ENCODE peak calls at places on chromosomes 4 and X, in six cellular contexts. V is T-helper 17 cell, L is Right ventricle myocardium inferior, N is foreskin keratinocyte, M is gastroesophageal sphincter, C is activated B cell treated with CpG ODN at 0.5 μM for 24 hours. D is an unnamed sample.
A peak's percentile ranks its signal among the peaks of the same experiment; 100 is the strongest.

GRCh38 chr4:138633505-138633904 is 382.1 kb upstream of the NOCT start:
- ATAC-seq in M (no peak), C (no peak), N (no peak), V (no peak), L (no peak), D (no peak)

GRCh38 chrX:10052906-10053625 is 85.9 kb downstream of the CLDN34 start:
- ATAC-seq in L (peak; percentile 86), C (peak; percentile 78), V (no peak), M (no peak), N (no peak), D (no peak)

GRCh38 chr4:109207060-109207459 is 95.4 kb downstream of the COL25A1 start:
- ATAC-seq in V (no peak), N (peak; percentile 39), L (no peak), C (no peak), M (no peak), D (no peak)

GRCh38 chr4:62133977-62134376 is 933.9 kb downstream of the ADGRL3 start:
- ATAC-seq in C (no peak), L (peak; percentile 91), M (no peak), V (no peak), N (no peak), D (no peak)

GRCh38 chr4:16909245-16909644 is 10.8 kb upstream of the LDB2 start:
- ATAC-seq in V (no peak), C (no peak), M (no peak), L (no peak), N (no peak), D (no peak)

GRCh38 chr4:151652841-151653547 is 107.8 kb downstream of the GATB start:
- ATAC-seq in M (peak; percentile 76), L (no peak), V (no peak), N (no peak), C (no peak), D (no peak)

GRCh38 chrX:36978886-36979285 is 29.3 kb upstream of the FAM47C start:
- ATAC-seq in C (no peak), N (peak; percentile 44), V (no peak), L (no peak), M (no peak), D (no peak)

GRCh38 chr4:174318829-174319764 is 35.4 kb downstream of the CEP44 start:
- ATAC-seq in N (peak; percentile 38), C (no peak), V (no peak), M (no peak), L (no peak), D (no peak)

GRCh38 chrX:119605739-119606507 is at the start of gene NKRF:
- ATAC-seq in N (peak; percentile 83), M (peak; percentile 93), V (peak; percentile 85), L (peak; percentile 96), C (peak; percentile 73), D (peak; percentile 80)

GRCh38 chr4:93469560-93469959 is 359.0 kb upstream of the ATOH1 start:
- ATAC-seq in V (no peak), N (no peak), C (no peak), M (no peak), L (no peak), D (no peak)

GRCh38 chrX:9789555-9789954 is 3.3 kb downstream of the SHROOM2 start:
- ATAC-seq in C (no peak), N (no peak), M (no peak), L (no peak), V (no peak), D (no peak)

GRCh38 chrX:119755981-119756533 is 2.3 kb upstream of the SOWAHD start:
- ATAC-seq in L (no peak), M (no peak), N (no peak), V (peak; percentile 71), C (peak; percentile 38), D (peak; percentile 79)

GRCh38 chr4:146235654-146236570 is 21.6 kb downstream of the REELD1 start:
- ATAC-seq in M (peak; percentile 13), C (no peak), V (no peak), L (peak; percentile 68), N (no peak), D (no peak)

GRCh38 chr4:143386812-143387211 is 50.1 kb downstream of the GAB1 start:
- ATAC-seq in C (no peak), M (no peak), V (no peak), L (no peak), N (peak; percentile 55), D (no peak)

GRCh38 chrX:37350034-37350365 is 836 bp downstream of the PRRG1 start:
- ATAC-seq in N (no peak), L (peak; percentile 53), V (no peak), M (peak; percentile 2), C (no peak), D (no peak)

GRCh38 chr4:114017120-114017917 is 37.9 kb upstream of the ARSJ start:
- ATAC-seq in N (no peak), V (no peak), M (no peak), L (no peak), C (no peak), D (no peak)

GRCh38 chr4:17398805-17399204 is 113.1 kb downstream of the QDPR start:
- ATAC-seq in V (no peak), C (no peak), L (no peak), N (no peak), M (no peak), D (no peak)

GRCh38 chr4:94006932-94007331 is 178.4 kb downstream of the ATOH1 start:
- ATAC-seq in N (no peak), C (no peak), M (no peak), L (peak; percentile 84), V (no peak), D (no peak)

GRCh38 chr4:15374697-15375096 is 53.1 kb upstream of the C1QTNF7 start:
- ATAC-seq in C (no peak), L (peak; percentile 45), M (peak; percentile 28), N (no peak), V (no peak), D (no peak)

GRCh38 chr4:8534601-8535000 is 45.6 kb upstream of the GPR78 start:
- ATAC-seq in C (no peak), N (peak; percentile 5), M (no peak), V (no peak), L (no peak), D (no peak)

GRCh38 chrX:110066488-110067225 is 63.7 kb downstream of the TMEM164 start:
- ATAC-seq in L (peak; percentile 59), C (no peak), N (no peak), M (no peak), V (no peak), D (no peak)

GRCh38 chr4:83093060-83093640 is 21.4 kb downstream of the PLAC8 start:
- ATAC-seq in N (peak; percentile 26), M (no peak), C (no peak), V (no peak), L (no peak), D (no peak)

GRCh38 chr4:83071116-83071515 is 36.1 kb downstream of the COPS4 start:
- ATAC-seq in V (no peak), L (no peak), M (no peak), C (no peak), N (no peak), D (no peak)

GRCh38 chr4:7338059-7338452 is 96.7 kb downstream of the PSAPL1 start:
- ATAC-seq in V (no peak), L (no peak), N (no peak), C (no peak), M (no peak), D (no peak)

GRCh38 chr4:184653650-184654049 is 4.1 kb downstream of the PRIMPOL start:
- ATAC-seq in V (no peak), N (no peak), M (no peak), C (no peak), L (no peak), D (no peak)

GRCh38 chrX:16807548-16807947 is 21.3 kb downstream of the TXLNG start:
- ATAC-seq in L (no peak), V (no peak), N (peak; percentile 35), M (no peak), C (no peak), D (no peak)

GRCh38 chrX:17527135-17527701 is 152.2 kb downstream of the NHS start:
- ATAC-seq in M (peak; percentile 47), N (no peak), L (peak; percentile 86), V (no peak), C (no peak), D (no peak)

GRCh38 chr4:40811886-40812857 is 62.4 kb downstream of the NSUN7 start:
- ATAC-seq in M (no peak), C (no peak), V (no peak), L (peak; percentile 26), N (no peak), D (peak; percentile 58)

GRCh38 chr4:153546273-153546672 is 80.1 kb downstream of the TMEM131L start:
- ATAC-seq in L (no peak), M (no peak), C (no peak), V (no peak), N (no peak), D (no peak)

GRCh38 chr4:102521570-102522553 is 20.7 kb downstream of the NFKB1 start:
- ATAC-seq in C (peak; percentile 72), M (no peak), L (no peak), V (no peak), N (no peak), D (peak; percentile 78)

GRCh38 chrX:145464650-145465049 is 217.3 kb downstream of the SPANXN1 start:
- ATAC-seq in C (no peak), M (no peak), V (no peak), L (no peak), N (no peak), D (no peak)

GRCh38 chrX:136850441-136851175 is 29.9 kb downstream of the RBMX start:
- ATAC-seq in C (no peak), V (no peak), M (peak; percentile 58), L (peak; percentile 57), N (no peak), D (no peak)

GRCh38 chr4:184383497-184384055 is 90.8 kb downstream of the IRF2 start:
- ATAC-seq in L (no peak), M (peak; percentile 79), V (no peak), C (no peak), N (peak; percentile 93), D (no peak)

GRCh38 chrX:133674726-133675470 is 259.6 kb upstream of the GPC4 start:
- ATAC-seq in N (peak; percentile 91), L (no peak), V (no peak), M (peak; percentile 52), C (no peak), D (no peak)

GRCh38 chrX:78643874-78644273 is 15.3 kb downstream of the RTL3 start:
- ATAC-seq in M (no peak), N (no peak), C (no peak), L (no peak), V (peak; percentile 84), D (no peak)

GRCh38 chr4:6246170-6246634 is 23.4 kb upstream of the WFS1 start:
- ATAC-seq in N (no peak), L (no peak), M (no peak), C (no peak), V (no peak), D (no peak)

GRCh38 chr4:55312491-55313101 is 33.4 kb upstream of the SRD5A3 start:
- ATAC-seq in M (peak; percentile 87), C (no peak), L (peak; percentile 92), V (peak; percentile 60), N (peak; percentile 83), D (peak; percentile 53)

D was measured in activated CD4-positive, CD25-positive, alpha-beta regulatory T cell treated with anti-CD3 and anti-CD28 coated beads, Interleukin-2, amount 50 U/mL, for 24 hours.